ENCODE peak calls at places on chromosomes 6 and 20, in five cellular contexts. One of them, this sample, is unnamed.

GRCh38 chr20:24040896-24041459 is 52.4 kb upstream of the GGTLC1 start:
- DNase-seq in mesenteric fat pad: no peak
- DNase-seq in C1 segment of cervical spinal cord: no peak
- DNase-seq in gastrocnemius medialis: no peak
- DNase-seq in NCI-H1092 treated with DMSO at 0.1 percent for 48 hours: no peak
- DNase-seq in this sample: no peak

GRCh38 chr6:110590821-110591351 is 114.5 kb upstream of the SLC22A16 start:
- DNase-seq in mesenteric fat pad: no peak
- DNase-seq in C1 segment of cervical spinal cord: no peak
- DNase-seq in gastrocnemius medialis: no peak
- DNase-seq in NCI-H1092 treated with DMSO at 0.1 percent for 48 hours: no peak
- DNase-seq in this sample: no peak

GRCh38 chr6:8785223-8785622 is 349.9 kb upstream of the SLC35B3 start:
- DNase-seq in mesenteric fat pad: no peak
- DNase-seq in C1 segment of cervical spinal cord: no peak
- DNase-seq in gastrocnemius medialis: no peak
- DNase-seq in NCI-H1092 treated with DMSO at 0.1 percent for 48 hours: no peak
- DNase-seq in this sample: no peak

GRCh38 chr6:89385156-89385667 is 26.9 kb downstream of the RRAGD start:
- DNase-seq in mesenteric fat pad: no peak
- DNase-seq in C1 segment of cervical spinal cord: no peak
- DNase-seq in gastrocnemius medialis: peak; percentile 82
- DNase-seq in NCI-H1092 treated with DMSO at 0.1 percent for 48 hours: peak; percentile 8
- DNase-seq in this sample: no peak

GRCh38 chr6:12174878-12175277 is 115.3 kb upstream of the EDN1 start:
- DNase-seq in mesenteric fat pad: no peak
- DNase-seq in C1 segment of cervical spinal cord: no peak
- DNase-seq in gastrocnemius medialis: no peak
- DNase-seq in NCI-H1092 treated with DMSO at 0.1 percent for 48 hours: no peak
- DNase-seq in this sample: no peak

GRCh38 chr6:90397929-90398674 is 101.5 kb upstream of the BACH2 start:
- DNase-seq in mesenteric fat pad: no peak
- DNase-seq in C1 segment of cervical spinal cord: no peak
- DNase-seq in gastrocnemius medialis: no peak
- DNase-seq in NCI-H1092 treated with DMSO at 0.1 percent for 48 hours: no peak
- DNase-seq in this sample: no peak

GRCh38 chr6:106870069-106870468 is 104.5 kb downstream of the CD24 start:
- DNase-seq in mesenteric fat pad: no peak
- DNase-seq in C1 segment of cervical spinal cord: no peak
- DNase-seq in gastrocnemius medialis: no peak
- DNase-seq in NCI-H1092 treated with DMSO at 0.1 percent for 48 hours: no peak
- DNase-seq in this sample: no peak

GRCh38 chr20:24769878-24770627 is 179.0 kb upstream of the CST7 start:
- DNase-seq in mesenteric fat pad: peak; percentile 77
- DNase-seq in C1 segment of cervical spinal cord: no peak
- DNase-seq in gastrocnemius medialis: no peak
- DNase-seq in NCI-H1092 treated with DMSO at 0.1 percent for 48 hours: no peak
- DNase-seq in this sample: no peak

GRCh38 chr6:116409756-116410155 is 39.0 kb downstream of the DSE start:
- DNase-seq in mesenteric fat pad: no peak
- DNase-seq in C1 segment of cervical spinal cord: no peak
- DNase-seq in gastrocnemius medialis: no peak
- DNase-seq in NCI-H1092 treated with DMSO at 0.1 percent for 48 hours: no peak
- DNase-seq in this sample: no peak

This sample was measured in fibroblast of gingiva.